ENCODE peak calls at places on chromosomes 7 and 10, in six cellular contexts. A is OCI-LY7, J is BJ, M is amniotic epithelial cell, R is COLO829, Z is M059J. N is an unnamed sample.

GRCh38 chr7:157043745-157044144 is 33.3 kb upstream of the MNX1 start:
- DNase-seq in R (no peak), J (peak; percentile 12), M (no peak), A (no peak), Z (peak; percentile 56), N (no peak)

GRCh38 chr10:94533027-94533426 is 12.6 kb upstream of the HELLS start:
- DNase-seq in A (no peak), M (no peak), R (no peak), Z (no peak), J (no peak), N (no peak)

GRCh38 chr10:11683529-11684320 is 58.5 kb upstream of the ECHDC3 start:
- DNase-seq in R (no peak), J (no peak), A (peak; percentile 66), M (no peak), Z (no peak), N (no peak)

GRCh38 chr10:88158506-88159123 is 295.2 kb downstream of the PTEN start:
- DNase-seq in M (peak; percentile 24), Z (peak; percentile 16), J (no peak), R (no peak), A (no peak), N (no peak)

GRCh38 chr10:76558586-76558985 is 1079.0 kb downstream of the KCNMA1 start:
- DNase-seq in A (no peak), R (no peak), J (peak; percentile 93), M (peak; percentile 96), Z (peak; percentile 94), N (peak; percentile 71)

GRCh38 chr7:77327067-77327931 is 88.8 kb downstream of the GSAP start:
- DNase-seq in Z (peak; percentile 67), R (no peak), J (peak; percentile 29), M (peak; percentile 97), A (no peak), N (peak; percentile 76)

GRCh38 chr10:131892817-131893675 is 7.8 kb upstream of the PPP2R2D start:
- DNase-seq in A (no peak), J (no peak), Z (no peak), M (no peak), R (no peak), N (no peak)

GRCh38 chr7:73424486-73424885 is 9.1 kb upstream of the FZD9 start:
- DNase-seq in Z (no peak), R (no peak), M (no peak), A (no peak), J (no peak), N (no peak)

GRCh38 chr10:97849101-97849490 is 547 bp upstream of the GOLGA7B start:
- DNase-seq in Z (no peak), J (no peak), A (peak; percentile 5), M (no peak), R (no peak), N (peak; percentile 51)

GRCh38 chr10:117217196-117217761 is 20.0 kb downstream of the KCNK18 start:
- DNase-seq in J (no peak), R (peak; percentile 34), M (no peak), Z (no peak), A (no peak), N (no peak)

GRCh38 chr10:117360016-117360415 is 15.2 kb downstream of the PDZD8 start:
- DNase-seq in M (no peak), R (no peak), J (no peak), A (no peak), Z (peak; percentile 69), N (no peak)

GRCh38 chr7:138527746-138528223 is 67.7 kb downstream of the TRIM24 start:
- DNase-seq in A (peak; percentile 40), R (no peak), M (peak; percentile 92), J (no peak), Z (peak; percentile 7), N (no peak)

GRCh38 chr7:42843209-42843800 is 68.6 kb downstream of the C7orf25 start:
- DNase-seq in Z (peak; percentile 54), A (peak; percentile 28), R (peak; percentile 61), M (peak; percentile 49), J (no peak), N (no peak)

GRCh38 chr7:140005341-140005740 is 57.4 kb downstream of the PARP12 start:
- DNase-seq in A (no peak), R (no peak), J (no peak), Z (no peak), M (no peak), N (no peak)

GRCh38 chr10:98400482-98400881 is 14.5 kb downstream of the PYROXD2 start:
- DNase-seq in R (no peak), Z (no peak), A (no peak), J (no peak), M (peak; percentile 88), N (no peak)

GRCh38 chr7:110595694-110596093 is 495.2 kb upstream of the LRRN3 start:
- DNase-seq in J (no peak), Z (no peak), M (no peak), R (no peak), A (no peak), N (no peak)

GRCh38 chr10:59129867-59130266 is 46.6 kb upstream of the PHYHIPL start:
- DNase-seq in M (no peak), A (no peak), R (no peak), J (no peak), Z (no peak), N (no peak)

GRCh38 chr7:67696878-67697277 is 700.2 kb downstream of the TYW1 start:
- DNase-seq in J (no peak), M (no peak), R (no peak), A (no peak), Z (peak; percentile 80), N (no peak)

GRCh38 chr10:130924138-130924819 is 387.2 kb downstream of the TCERG1L start:
- DNase-seq in R (no peak), J (no peak), A (no peak), M (no peak), Z (no peak), N (no peak)

GRCh38 chr10:55630491-55631056 is 730.5 kb downstream of the ZWINT start:
- DNase-seq in R (no peak), M (no peak), Z (no peak), A (no peak), J (no peak), N (no peak)

GRCh38 chr10:44339218-44339617 is 45.7 kb downstream of the CXCL12 start:
- DNase-seq in R (no peak), M (no peak), J (no peak), Z (peak; percentile 86), A (no peak), N (no peak)

GRCh38 chr7:72275412-72276070 is 136.6 kb downstream of the CALN1 start:
- DNase-seq in J (no peak), A (no peak), R (no peak), M (no peak), Z (no peak), N (no peak)

GRCh38 chr7:11212080-11212711 is 238.5 kb downstream of the PHF14 start:
- DNase-seq in Z (peak; percentile 72), J (no peak), R (peak; percentile 79), A (peak; percentile 69), M (peak; percentile 60), N (no peak)

GRCh38 chr10:19835952-19836351 is 19.7 kb downstream of the PLXDC2 start:
- DNase-seq in M (no peak), R (no peak), J (no peak), A (no peak), Z (no peak), N (no peak)

GRCh38 chr10:77925795-77926565 is 575 bp downstream of the DLG5 start:
- DNase-seq in M (peak; percentile 29), J (no peak), Z (peak; percentile 44), A (no peak), R (no peak), N (peak; percentile 62)

GRCh38 chr7:101767544-101767943 is 49.9 kb upstream of the CUX1 start:
- DNase-seq in A (no peak), M (no peak), R (no peak), J (no peak), Z (no peak), N (no peak)

GRCh38 chr10:102678842-102679289 is 34.6 kb downstream of the TRIM8 start:
- DNase-seq in M (peak; percentile 72), J (no peak), R (no peak), Z (peak; percentile 29), A (peak; percentile 64), N (peak; percentile 88)

GRCh38 chr10:35768011-35768410 is 125.9 kb upstream of the FZD8 start:
- DNase-seq in J (no peak), R (no peak), Z (no peak), M (peak; percentile 12), A (no peak), N (no peak)

GRCh38 chr10:77400041-77400440 is 237.6 kb downstream of the KCNMA1 start:
- DNase-seq in M (no peak), Z (no peak), J (no peak), R (no peak), A (no peak), N (no peak)

GRCh38 chr7:121604627-121605296 is 208.7 kb upstream of the FAM3C start:
- DNase-seq in J (no peak), A (no peak), R (peak; percentile 94), M (peak; percentile 63), Z (peak; percentile 71), N (no peak)

GRCh38 chr10:103758294-103758681 is 97.1 kb downstream of the SH3PXD2A start:
- DNase-seq in Z (peak; percentile 56), R (no peak), M (peak; percentile 46), A (no peak), J (no peak), N (no peak)

GRCh38 chr7:26681819-26682418 is 182.5 kb downstream of the SKAP2 start:
- DNase-seq in Z (peak; percentile 36), M (no peak), J (no peak), A (peak; percentile 45), R (peak; percentile 50), N (no peak)

GRCh38 chr7:42186181-42186580 is 50.8 kb downstream of the GLI3 start:
- DNase-seq in A (peak; percentile 2), R (no peak), J (no peak), M (no peak), Z (no peak), N (no peak)

N was measured in upper lobe of left lung.